ENCODE peak calls at places on chromosomes 4 and X, in four cellular contexts. W, I, R and C are unnamed samples.

GRCh38 chr4:51942108-51942832 is 77.9 kb downstream of the LRRC66 start:
- DNase-seq in I (no peak), W (no peak), R (no peak), C (no peak)

GRCh38 chrX:51144828-51145442 is 187.7 kb upstream of the NUDT10 start:
- DNase-seq in R (peak), I (no peak), W (no peak), C (no peak)

GRCh38 chr4:27089186-27089585 is 228.5 kb downstream of the STIM2 start:
- DNase-seq in W (no peak), I (no peak), R (no peak), C (no peak)

GRCh38 chr4:149280886-149281285 is 534.8 kb downstream of the IQCM start:
- DNase-seq in R (no peak), W (no peak), I (no peak), C (no peak)

GRCh38 chrX:64894454-64895038 is 81.7 kb downstream of the ZC4H2 start:
- DNase-seq in R (no peak), I (peak), W (no peak), C (no peak)

GRCh38 chr4:24594887-24595286 is 10.5 kb upstream of the DHX15 start:
- DNase-seq in I (no peak), W (no peak), R (peak), C (no peak)

GRCh38 chr4:6032249-6033244 is 14.3 kb upstream of the C4orf50 start:
- DNase-seq in I (no peak), W (peak), R (no peak), C (no peak)

GRCh38 chr4:79397951-79398350 is 10.1 kb downstream of the GK2 start:
- DNase-seq in R (no peak), W (no peak), I (no peak), C (no peak)

GRCh38 chr4:188941524-188942109 is 802.4 kb downstream of the TRIML1 start:
- DNase-seq in R (peak), I (no peak), W (no peak), C (no peak)

GRCh38 chr4:44257461-44257860 is 191.1 kb downstream of the KCTD8 start:
- DNase-seq in I (no peak), R (no peak), W (no peak), C (no peak)

GRCh38 chr4:44256414-44256813 is 192.2 kb downstream of the KCTD8 start:
- DNase-seq in R (no peak), W (no peak), I (no peak), C (no peak)
- H3K27ac ChIP-seq in R (no peak), W (peak), I (no peak), C (no peak)

DNA sequence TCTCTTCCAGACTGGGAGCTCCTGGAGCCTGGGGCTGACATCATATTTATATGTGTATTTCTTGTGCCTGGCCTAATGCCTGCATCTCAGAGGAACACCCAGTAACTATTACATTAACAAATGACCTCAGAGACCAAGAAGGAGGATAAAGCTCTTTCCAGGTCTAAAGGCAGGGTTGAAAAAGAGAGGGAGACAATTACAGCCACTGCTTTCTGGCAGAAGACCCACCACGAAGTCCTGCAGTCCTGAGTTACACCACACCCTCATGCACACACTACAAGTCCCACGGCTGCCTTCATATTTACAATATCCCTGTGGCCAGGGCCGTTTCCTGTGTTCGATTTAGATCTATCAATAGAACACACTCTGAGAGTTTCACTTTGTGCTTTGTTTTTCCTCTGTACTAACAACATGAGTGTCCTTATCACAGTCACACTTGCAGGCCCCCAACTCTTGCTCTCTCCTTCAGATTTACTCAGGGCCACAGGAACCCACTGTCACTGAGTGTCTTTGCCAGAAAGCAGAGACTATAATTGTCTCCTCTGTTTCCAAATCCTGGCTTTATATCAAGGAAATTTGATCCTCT is 535.5 kb downstream of the MID1IP1 start:
- DNase-seq in R (no peak), I (no peak), W (no peak), C (no peak)
- H3K27ac ChIP-seq in R (no peak), I (no peak), W (no peak), C (peak)

DNA sequence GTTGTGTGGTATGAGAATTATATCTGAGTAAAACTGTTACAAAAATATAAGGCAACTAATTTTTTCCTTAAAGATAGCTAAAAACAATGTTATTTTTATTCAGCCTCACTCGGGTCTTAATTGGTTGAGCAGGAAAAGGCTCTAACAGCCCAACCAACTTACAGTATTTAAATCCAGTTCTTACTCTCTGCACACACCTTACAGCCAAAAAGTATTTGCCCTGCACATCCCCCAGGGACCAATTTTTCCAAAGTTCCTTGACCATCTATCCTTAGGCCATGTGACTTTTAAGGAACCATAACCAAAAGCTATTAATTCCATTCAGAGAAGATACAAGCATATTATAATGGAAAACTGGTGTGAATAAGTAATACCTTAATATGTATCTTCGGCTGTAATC is 1.2 kb upstream of the THAP9 start:
- DNase-seq in W (no peak), I (no peak), R (no peak), C (no peak)
- H3K27ac ChIP-seq in W (peak), I (peak), R (peak), C (peak)

GRCh38 chr4:77817304-77818076 is 1.7 kb downstream of the CNOT6L start:
- DNase-seq in I (no peak), R (no peak), W (no peak), C (no peak)

GRCh38 chr4:77818077-77818666 is 996 bp downstream of the CNOT6L start:
- DNase-seq in W (peak), R (peak), I (peak), C (peak)

GRCh38 chr4:77819409-77819835 is 254 bp upstream of the CNOT6L start:
- DNase-seq in R (peak), W (no peak), I (no peak), C (no peak)

GRCh38 chr4:77818667-77819408 is at the start of gene CNOT6L:
- DNase-seq in I (peak), R (peak), W (peak), C (peak)

DNA sequence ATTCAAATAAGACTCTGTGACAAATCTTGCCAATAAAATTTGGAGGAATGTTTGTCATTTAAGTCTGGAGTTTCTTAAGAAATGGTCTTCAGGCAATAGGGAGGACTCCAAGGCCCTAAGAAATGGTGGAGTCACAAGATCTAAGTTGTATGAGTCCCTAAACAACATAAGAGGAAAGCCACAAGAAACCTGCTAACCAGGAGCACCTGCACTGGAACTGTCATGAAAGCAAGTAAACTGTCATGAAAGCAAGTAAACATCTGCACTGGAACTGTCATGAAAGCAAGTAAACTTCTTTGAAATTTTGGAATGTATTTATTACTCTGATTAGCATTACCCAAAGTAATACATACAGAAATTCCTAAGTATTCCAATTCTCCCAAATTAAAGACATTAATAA is 3.5 kb downstream of the CNOT6L start:
- DNase-seq in I (no peak), R (no peak), W (no peak), C (no peak)
- H3K27ac ChIP-seq in I (peak), R (no peak), W (no peak), C (peak)

GRCh38 chr4:151744614-151745013 is 16.2 kb downstream of the GATB start:
- DNase-seq in R (peak), I (no peak), W (no peak), C (no peak)
- H3K27ac ChIP-seq in R (no peak), I (no peak), W (no peak), C (no peak)

GRCh38 chr4:40349561-40350198 is 14.5 kb downstream of the CHRNA9 start:
- DNase-seq in R (peak), W (no peak), I (no peak), C (no peak)
- H3K27ac ChIP-seq in R (no peak), W (no peak), I (no peak), C (no peak)